ENCODE peak calls at places on chromosomes 1 and 21, in eight cellular contexts. A is fibroblast of the conjunctiva; P is GOT3; D is mesothelial cell of epicardium; B is fibroblast of the aortic adventitia; T is AML-193; V is ELR; R is stimulated activated CD4-positive, alpha-beta T cell treated with anti-CD3 and anti-CD28 coated beads, Interleukin-4, amount 100 ng/mL, for 1 hour. E is an unnamed sample.
A peak's percentile ranks its signal among the peaks of the same experiment; 100 is the strongest.

GRCh38 chr1:16965486-16966067 is 14.8 kb downstream of the MFAP2 start:
- DNase-seq in A (no peak), P (no peak), D (no peak), B (no peak), T (no peak), V (no peak), R (no peak), E (no peak)

GRCh38 chr1:181021811-181022434 is 747 bp downstream of the STX6 start:
- DNase-seq in A (peak; percentile 26), P (no peak), D (peak; percentile 31), B (peak; percentile 59), T (peak; percentile 23), V (peak; percentile 87), R (peak; percentile 76), E (peak; percentile 49)

GRCh38 chr21:39232926-39233325 is 49.7 kb upstream of the PSMG1 start:
- DNase-seq in A (no peak), P (no peak), D (no peak), B (peak; percentile 10), T (no peak), V (no peak), R (no peak), E (no peak)

GRCh38 chr1:234616644-234617043 is 6.7 kb upstream of the IRF2BP2 start:
- DNase-seq in A (no peak), P (no peak), D (no peak), B (peak; percentile 57), T (no peak), V (no peak), R (no peak), E (no peak)

GRCh38 chr1:182170941-182171461 is 109.5 kb upstream of the ZNF648 start:
- DNase-seq in A (no peak), P (no peak), D (no peak), B (no peak), T (peak; percentile 83), V (no peak), R (no peak), E (no peak)

GRCh38 chr1:55536466-55536865 is 321.3 kb upstream of the USP24 start:
- DNase-seq in A (no peak), P (no peak), D (no peak), B (peak; percentile 18), T (no peak), V (no peak), R (no peak), E (no peak)

GRCh38 chr1:208170252-208170651 is 73.9 kb downstream of the PLXNA2 start:
- DNase-seq in A (no peak), P (no peak), D (no peak), B (no peak), T (no peak), V (no peak), R (no peak), E (no peak)

GRCh38 chr1:110348771-110349170 is 9.6 kb downstream of the RBM15 start:
- DNase-seq in A (no peak), P (no peak), D (no peak), B (no peak), T (no peak), V (no peak), R (no peak), E (no peak)

GRCh38 chr1:20590313-20590777 is 1.4 kb downstream of the CDA start:
- DNase-seq in A (no peak), P (no peak), D (no peak), B (peak; percentile 47), T (peak; percentile 96), V (no peak), R (no peak), E (no peak)

GRCh38 chr21:46517361-46517760 is 58.7 kb downstream of the DIP2A start:
- DNase-seq in A (no peak), P (no peak), D (no peak), B (no peak), T (no peak), V (no peak), R (no peak), E (no peak)

GRCh38 chr1:153633161-153633746 is 612 bp upstream of the CHTOP start:
- DNase-seq in A (no peak), P (no peak), D (no peak), B (no peak), T (no peak), V (no peak), R (no peak), E (no peak)

GRCh38 chr1:31038360-31038759 is 27.2 kb downstream of the PUM1 start:
- DNase-seq in A (no peak), P (no peak), D (no peak), B (peak; percentile 69), T (no peak), V (peak; percentile 58), R (no peak), E (no peak)

GRCh38 chr1:42982641-42983040 is 24.0 kb upstream of the SLC2A1 start:
- DNase-seq in A (no peak), P (no peak), D (no peak), B (no peak), T (no peak), V (no peak), R (no peak), E (no peak)

GRCh38 chr1:7956218-7957032 is 5.1 kb upstream of the PARK7 start:
- DNase-seq in A (no peak), P (no peak), D (no peak), B (peak; percentile 40), T (no peak), V (peak; percentile 76), R (no peak), E (no peak)

GRCh38 chr1:55352801-55353180 is 137.6 kb upstream of the USP24 start:
- DNase-seq in A (no peak), P (no peak), D (no peak), B (no peak), T (no peak), V (no peak), R (no peak), E (no peak)

GRCh38 chr1:178774263-178774662 is 49.2 kb downstream of the RALGPS2 start:
- DNase-seq in A (peak; percentile 35), P (no peak), D (no peak), B (peak; percentile 63), T (peak; percentile 37), V (peak; percentile 60), R (no peak), E (no peak)

E was measured in amygdala.